ENCODE peak calls at places on chromosomes 16 and 17, in seven cellular contexts. R is IMR-90, K is A549, M is HCT116, G is AG09309, P is HL-60, S is uterus. F is an unnamed sample.

GRCh38 chr17:10156579-10157488 is 41.6 kb downstream of the GAS7 start:
- DNase-seq in M (no peak), P (peak; percentile 84), S (no peak), K (no peak), G (no peak), R (no peak), F (peak; percentile 74)

GRCh38 chr16:53822936-53823529 is 119.1 kb downstream of the FTO start:
- DNase-seq in S (no peak), M (no peak), G (no peak), K (no peak), R (no peak), P (no peak), F (peak; percentile 23)

GRCh38 chr17:81322271-81323082 is 27.4 kb upstream of the SLC38A10 start:
- DNase-seq in S (no peak), K (peak; percentile 89), G (no peak), M (peak; percentile 70), R (no peak), P (no peak), F (peak; percentile 88)

GRCh38 chr17:14741516-14741915 is 440.6 kb downstream of the HS3ST3B1 start:
- DNase-seq in K (peak; percentile 33), S (no peak), R (peak; percentile 52), M (no peak), P (no peak), G (no peak), F (no peak)

GRCh38 chr17:31610301-31610910 is 218.9 kb downstream of the RAB11FIP4 start:
- DNase-seq in K (no peak), S (no peak), P (no peak), G (no peak), R (no peak), M (no peak), F (no peak)

GRCh38 chr16:74224828-74225227 is 71.8 kb upstream of the PSMD7 start:
- DNase-seq in P (no peak), M (no peak), G (no peak), S (no peak), R (peak; percentile 33), K (no peak), F (no peak)

GRCh38 chr17:2058521-2059124 is 3.7 kb downstream of the HIC1 start:
- DNase-seq in G (no peak), R (peak; percentile 76), M (no peak), S (peak; percentile 84), P (peak; percentile 69), K (peak; percentile 79), F (peak; percentile 89)

GRCh38 chr17:34579979-34580684 is 750 bp downstream of the TMEM132E start:
- DNase-seq in K (peak; percentile 43), P (no peak), M (no peak), R (no peak), S (peak; percentile 20), G (no peak), F (peak; percentile 59)

GRCh38 chr17:73720187-73720834 is 76.1 kb upstream of the SDK2 start:
- DNase-seq in G (no peak), M (no peak), S (no peak), K (no peak), R (no peak), P (no peak), F (no peak)

GRCh38 chr16:69607674-69608073 is 41.9 kb downstream of the NFAT5 start:
- DNase-seq in R (no peak), M (no peak), G (no peak), K (no peak), P (no peak), S (no peak), F (peak; percentile 18)

GRCh38 chr17:28174352-28175046 is 132.0 kb downstream of the NLK start:
- DNase-seq in R (no peak), S (no peak), G (no peak), M (no peak), P (no peak), K (no peak), F (peak; percentile 23)

GRCh38 chr16:71671165-71671564 is 45.2 kb downstream of the MARVELD3 start:
- DNase-seq in M (no peak), R (no peak), G (no peak), P (no peak), K (no peak), S (no peak), F (no peak)

GRCh38 chr16:71670537-71670936 is 44.6 kb downstream of the MARVELD3 start:
- DNase-seq in S (no peak), R (no peak), P (no peak), K (no peak), M (no peak), G (no peak), F (no peak)

GRCh38 chr16:71666928-71667707 is 41.1 kb downstream of the MARVELD3 start:
- DNase-seq in R (no peak), P (no peak), M (no peak), S (no peak), G (no peak), K (no peak), F (no peak)

GRCh38 chr16:71672125-71672524 is 46.1 kb downstream of the MARVELD3 start:
- DNase-seq in G (no peak), P (no peak), S (no peak), K (no peak), R (no peak), M (no peak), F (no peak)

DNA sequence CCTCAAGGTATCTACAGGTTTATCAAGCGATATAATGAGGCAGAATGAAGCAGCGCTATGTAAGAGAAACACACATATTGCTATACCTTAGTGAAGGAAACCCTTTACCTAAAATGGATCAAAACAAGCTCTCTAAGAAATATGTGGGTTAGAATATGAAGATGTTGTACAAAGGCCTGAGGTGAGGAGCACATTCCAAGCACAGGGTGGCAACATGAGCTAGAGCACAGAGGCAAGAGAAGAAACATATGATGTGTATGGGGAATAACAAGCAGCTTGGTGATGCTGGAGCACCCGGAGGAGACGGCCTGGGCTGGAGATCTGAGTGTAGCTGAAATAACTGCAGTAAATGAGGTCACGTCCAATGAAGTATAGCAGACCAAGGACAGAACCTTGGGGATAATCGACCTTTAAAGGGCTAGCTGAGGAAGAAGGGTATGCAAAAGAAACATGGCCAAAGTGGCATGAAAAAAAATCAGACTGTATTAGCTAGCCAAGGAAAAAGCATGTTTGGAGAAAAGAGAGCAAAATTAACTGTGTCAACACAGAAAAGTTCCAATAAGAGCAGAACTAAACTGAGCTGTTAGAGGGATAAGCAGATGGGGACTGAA is 44.0 kb downstream of the MARVELD3 start:
- DNase-seq in M (no peak), G (no peak), S (no peak), R (no peak), K (no peak), P (no peak), F (no peak)
- TF ChIP-seq CTCF in M (no peak), G (peak; percentile 17), S (no peak), R (no peak), K (no peak), P (no peak), F (no peak)

GRCh38 chr17:8057691-8058114 is 18.8 kb downstream of the ALOX15B start:
- DNase-seq in G (peak; percentile 40), S (no peak), R (peak; percentile 75), M (peak; percentile 83), K (peak; percentile 97), P (peak; percentile 76), F (peak; percentile 84)
- TF ChIP-seq CTCF in G (peak; percentile 74), S (peak; percentile 67), R (peak; percentile 86), M (peak; percentile 77), K (peak; percentile 93), P (no peak), F (peak; percentile 82)

GRCh38 chr16:77199211-77199610 is at the start of gene SYCE1L:
- DNase-seq in M (no peak), S (no peak), K (no peak), P (no peak), R (no peak), G (no peak), F (no peak)
- TF ChIP-seq CTCF in M (no peak), S (no peak), K (no peak), P (no peak), R (no peak), G (no peak), F (no peak)

DNA sequence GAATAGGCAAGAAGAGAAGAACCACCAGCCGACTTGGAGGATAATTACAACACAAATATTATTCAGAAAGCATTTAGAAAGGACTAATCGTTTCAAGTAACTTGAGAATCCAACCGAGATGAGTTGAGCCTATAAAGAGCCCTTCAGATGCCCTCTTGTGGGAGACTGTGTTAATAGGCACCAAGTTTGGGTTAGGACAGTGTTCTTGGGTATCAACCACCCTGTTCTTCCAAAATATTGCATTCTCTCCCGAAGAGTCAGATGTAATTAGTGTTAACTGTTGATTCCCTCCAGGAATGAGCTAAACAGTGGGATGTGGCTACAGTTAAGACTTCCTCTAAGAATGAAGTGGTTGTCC is 87.8 kb upstream of the NOL11 start:
- DNase-seq in K (no peak), R (peak; percentile 75), G (peak; percentile 62), P (peak; percentile 16), M (peak; percentile 23), S (no peak), F (peak; percentile 46)
- TF ChIP-seq CTCF in K (peak; percentile 47), R (peak; percentile 62), G (peak; percentile 70), P (peak; percentile 16), M (peak; percentile 55), S (no peak), F (peak; percentile 50)

DNA sequence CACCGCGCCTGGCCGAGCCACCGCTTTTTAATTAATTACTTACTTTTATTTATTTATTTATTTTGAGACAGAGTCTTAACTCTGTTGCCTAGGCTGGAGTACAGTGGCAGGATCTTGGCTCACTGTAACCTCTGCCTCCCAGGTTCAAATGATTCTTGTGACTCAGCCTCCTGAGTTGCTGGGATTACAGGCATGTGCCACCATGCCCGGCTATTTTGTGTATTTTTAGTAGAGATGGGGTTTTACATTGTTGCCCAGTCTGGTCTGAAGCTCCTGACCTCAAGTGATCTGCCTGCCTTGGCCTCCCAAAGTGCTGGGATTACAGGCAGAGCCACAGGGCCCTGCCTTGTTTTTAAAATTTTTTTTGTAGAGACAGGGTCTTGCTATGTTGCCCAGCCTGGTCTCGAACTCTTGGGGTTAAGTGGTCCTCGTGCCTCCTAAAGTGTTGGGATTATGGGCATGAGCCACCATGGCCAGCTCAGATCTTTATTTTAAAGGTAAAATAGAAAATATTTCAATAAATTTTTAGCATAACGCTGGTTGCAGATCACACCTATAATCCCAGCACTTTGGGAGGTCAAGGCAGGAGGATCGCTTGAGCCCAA is 18.3 kb upstream of the NUDT16L1 start:
- DNase-seq in K (no peak), P (no peak), M (no peak), S (no peak), G (no peak), R (no peak), F (no peak)
- TF ChIP-seq CTCF in K (no peak), P (no peak), M (no peak), S (no peak), G (no peak), R (no peak), F (no peak)

GRCh38 chr16:30082545-30083090 is 6.8 kb downstream of the PPP4C start:
- DNase-seq in M (no peak), P (no peak), G (no peak), S (no peak), R (no peak), K (no peak), F (no peak)
- TF ChIP-seq CTCF in M (peak; percentile 51), P (no peak), G (peak; percentile 24), S (no peak), R (peak; percentile 1), K (no peak), F (peak; percentile 5)

F was measured in GM13977.